ENCODE peak calls at places on chromosome 16, in seven cellular contexts. J is H1, K is K562, R is fibroblast of lung, U is endothelial cell of umbilical vein, O is HCT116, C is GM23338. E is an unnamed sample.

GRCh38 chr16:71472041-71472440 is 10.0 kb upstream of the ZNF23 start:
- DNase-seq in J (no peak), K (no peak), R (no peak), U (no peak), O (no peak), C (no peak), E (peak)

GRCh38 chr16:51429041-51429440 is 278.0 kb upstream of the SALL1 start:
- DNase-seq in J (no peak), K (no peak), R (no peak), U (no peak), O (no peak), C (no peak), E (no peak)

GRCh38 chr16:80158766-80159165 is 382.0 kb upstream of the DYNLRB2 start:
- DNase-seq in J (no peak), K (no peak), R (peak), U (peak), O (no peak), C (no peak), E (peak)

GRCh38 chr16:15765880-15766279 is 90.9 kb downstream of the MYH11 start:
- DNase-seq in J (no peak), K (peak), R (peak), U (peak), O (peak), C (peak), E (peak)

GRCh38 chr16:4682616-4683254 is 10.6 kb upstream of the NUDT16L1 start:
- DNase-seq in J (peak), K (peak), R (peak), U (no peak), O (no peak), C (peak), E (peak)

GRCh38 chr16:55701442-55702319 is 45.9 kb downstream of the SLC6A2 start:
- DNase-seq in J (no peak), K (peak), R (peak), U (peak), O (peak), C (peak), E (peak)

GRCh38 chr16:49458221-49458620 is 84.6 kb downstream of the C16orf78 start:
- DNase-seq in J (no peak), K (no peak), R (no peak), U (no peak), O (no peak), C (no peak), E (no peak)

GRCh38 chr16:89199241-89200123 is 855 bp downstream of the SLC22A31 start:
- DNase-seq in J (no peak), K (no peak), R (no peak), U (no peak), O (no peak), C (no peak), E (no peak)

GRCh38 chr16:15572329-15573001 is 70.5 kb downstream of the MARF1 start:
- DNase-seq in J (no peak), K (no peak), R (peak), U (no peak), O (no peak), C (no peak), E (peak)

GRCh38 chr16:48542966-48543365 is 67.0 kb downstream of the N4BP1 start:
- DNase-seq in J (no peak), K (no peak), R (no peak), U (no peak), O (no peak), C (no peak), E (no peak)

GRCh38 chr16:89064606-89065444 is 28.8 kb upstream of the ACSF3 start:
- DNase-seq in J (no peak), K (no peak), R (no peak), U (no peak), O (no peak), C (no peak), E (no peak)

GRCh38 chr16:4313563-4314531 is 2.0 kb upstream of the GLIS2 start:
- DNase-seq in J (no peak), K (peak), R (peak), U (no peak), O (peak), C (peak), E (peak)

GRCh38 chr16:9847146-9847545 is 335.1 kb downstream of the GRIN2A start:
- DNase-seq in J (no peak), K (no peak), R (no peak), U (no peak), O (no peak), C (no peak), E (peak)

DNA sequence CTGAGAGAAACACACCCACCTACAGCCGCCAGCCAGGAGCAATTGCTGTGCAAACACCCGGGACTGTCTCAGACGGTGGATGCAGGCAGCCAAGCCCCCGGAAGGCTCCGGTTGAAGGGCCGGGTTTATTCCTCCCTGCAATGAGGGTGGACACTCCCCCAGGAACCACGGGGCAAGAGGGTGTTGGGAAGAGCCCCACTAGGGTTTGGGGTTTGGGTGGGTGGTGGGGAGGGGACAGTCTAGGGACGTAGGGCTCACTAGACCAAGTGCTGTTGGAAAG is 19.2 kb downstream of the JPH3 start:
- DNase-seq in J (no peak), K (no peak), R (no peak), U (no peak), O (no peak), C (no peak), E (no peak)
- TF ChIP-seq EZH2 in J (no peak), K (no peak), R (no peak), U (no peak), O (no peak), C (no peak), E (no peak)

GRCh38 chr16:1983544-1984346 is at the start of gene GFER:
- DNase-seq in J (peak), K (peak), R (peak), U (peak), O (peak), C (peak), E (peak)
- TF ChIP-seq EZH2 in J (no peak), K (no peak), R (no peak), U (no peak), O (no peak), C (no peak), E (no peak)

GRCh38 chr16:17483266-17483864 is 12.6 kb upstream of the XYLT1 start:
- DNase-seq in J (no peak), K (no peak), R (no peak), U (no peak), O (no peak), C (no peak), E (no peak)

GRCh38 chr16:17491140-17491662 is 20.4 kb upstream of the XYLT1 start:
- DNase-seq in J (no peak), K (no peak), R (no peak), U (no peak), O (no peak), C (no peak), E (no peak)

GRCh38 chr16:17493012-17493411 is 22.3 kb upstream of the XYLT1 start:
- DNase-seq in J (no peak), K (no peak), R (no peak), U (no peak), O (no peak), C (no peak), E (no peak)

GRCh38 chr16:17488506-17488905 is 17.7 kb upstream of the XYLT1 start:
- DNase-seq in J (no peak), K (no peak), R (no peak), U (no peak), O (no peak), C (no peak), E (no peak)
- TF ChIP-seq EZH2 in J (no peak), K (no peak), R (no peak), U (no peak), O (no peak), C (no peak), E (no peak)

GRCh38 chr16:28063047-28063521 is 430 bp downstream of the GSG1L start:
- DNase-seq in J (no peak), K (no peak), R (no peak), U (no peak), O (no peak), C (peak), E (peak)

GRCh38 chr16:28064150-28064549 is 636 bp upstream of the GSG1L start:
- DNase-seq in J (no peak), K (no peak), R (no peak), U (no peak), O (no peak), C (no peak), E (no peak)

GRCh38 chr16:28061702-28062101 is 1.8 kb downstream of the GSG1L start:
- DNase-seq in J (no peak), K (no peak), R (no peak), U (no peak), O (no peak), C (no peak), E (no peak)

GRCh38 chr16:28063611-28064061 is at the start of gene GSG1L:
- DNase-seq in J (no peak), K (no peak), R (no peak), U (no peak), O (no peak), C (no peak), E (peak)

GRCh38 chr16:28062261-28063046 is 1.1 kb downstream of the GSG1L start:
- DNase-seq in J (no peak), K (no peak), R (no peak), U (no peak), O (no peak), C (no peak), E (no peak)
- TF ChIP-seq EZH2 in J (no peak), K (no peak), R (no peak), U (peak), O (no peak), C (peak), E (no peak)

DNA sequence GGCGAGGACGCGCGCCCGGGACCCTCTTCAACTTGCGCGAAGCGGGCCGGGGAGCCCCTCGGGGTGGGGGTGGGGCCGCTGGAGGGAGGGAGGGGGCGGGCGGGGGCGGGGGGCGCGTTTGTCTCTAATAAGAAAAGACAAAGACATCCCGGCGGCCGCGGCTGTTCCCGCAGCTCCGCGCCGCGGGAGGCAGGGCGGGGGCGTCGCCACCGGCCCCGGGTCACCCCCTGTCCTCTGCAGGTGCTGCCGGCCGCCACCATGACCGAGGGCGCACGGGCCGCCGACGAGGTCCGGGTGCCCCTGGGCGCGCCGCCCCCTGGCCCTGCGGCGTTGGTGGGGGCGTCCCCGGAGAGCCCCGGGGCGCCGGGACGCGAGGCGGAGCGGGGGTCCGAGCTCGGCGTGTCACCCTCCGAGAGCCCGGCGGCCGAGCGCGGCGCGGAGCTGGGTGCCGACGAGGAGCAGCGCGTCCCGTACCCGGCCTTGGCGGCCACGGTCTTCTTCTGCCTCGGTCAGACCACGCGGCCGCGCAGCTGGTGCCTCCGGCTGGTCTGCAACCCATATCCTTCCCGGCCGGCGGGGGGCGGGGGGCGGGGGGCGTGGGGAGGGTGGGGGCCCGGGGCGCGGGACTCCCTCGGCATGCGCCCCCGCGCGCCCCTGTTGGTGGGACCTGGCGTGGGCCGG is 714 bp downstream of the CACNA1H start:
- DNase-seq in J (no peak), K (peak), R (no peak), U (no peak), O (no peak), C (no peak), E (no peak)
- TF ChIP-seq EZH2 in J (no peak), K (no peak), R (peak), U (peak), O (no peak), C (no peak), E (no peak)

E was measured in GM23248.